ENCODE peak calls at places on chromosomes 11 and 22, in four cellular contexts. S is HL-60, O is K562, F is GM12878. P is an unnamed sample.

GRCh38 chr11:74134661-74135515 is 35.9 kb downstream of the C2CD3 start:
- DNase-seq in O (no peak), S (no peak), F (no peak), P (no peak)

GRCh38 chr11:42315846-42316245 is 856.4 kb upstream of the LRRC4C start:
- DNase-seq in S (no peak), O (no peak), F (no peak), P (no peak)

GRCh38 chr11:12802418-12803085 is 128.3 kb downstream of the TEAD1 start:
- DNase-seq in S (no peak), O (peak), F (no peak), P (no peak)

GRCh38 chr11:201936-202335 is 5.3 kb downstream of the BET1L start:
- DNase-seq in O (no peak), F (no peak), S (no peak), P (no peak)

GRCh38 chr11:9313648-9314290 is 624 bp downstream of the TMEM41B start:
- DNase-seq in S (no peak), F (no peak), O (peak), P (no peak)

GRCh38 chr11:8739309-8739793 is 56.8 kb downstream of the RPL27A start:
- DNase-seq in O (no peak), F (no peak), S (no peak), P (no peak)

GRCh38 chr11:75264971-75265370 is 24.4 kb downstream of the TPBGL start:
- DNase-seq in S (no peak), O (no peak), F (no peak), P (no peak)

GRCh38 chr11:77147668-77148321 is 19.7 kb downstream of the MYO7A start:
- DNase-seq in F (no peak), O (peak), S (no peak), P (peak)

GRCh38 chr22:37206118-37206840 is 6.0 kb downstream of the SSTR3 start:
- DNase-seq in F (no peak), O (no peak), S (no peak), P (no peak)

GRCh38 chr22:28498044-28498443 is 181.6 kb downstream of the TTC28 start:
- DNase-seq in F (no peak), O (no peak), S (no peak), P (no peak)

GRCh38 chr22:49079027-49079725 is 748.5 kb downstream of the BRD1 start:
- DNase-seq in O (no peak), S (no peak), F (no peak), P (no peak)

GRCh38 chr22:23288301-23289129 is 108.2 kb downstream of the BCR start:
- DNase-seq in O (peak), S (no peak), F (no peak), P (no peak)

GRCh38 chr11:121583825-121584224 is 131.1 kb upstream of the SORL1-AS1 start:
- DNase-seq in O (no peak), S (no peak), F (no peak), P (no peak)

GRCh38 chr11:130523609-130524008 is 75.2 kb downstream of the ADAMTS15 start:
- DNase-seq in S (no peak), O (no peak), F (no peak), P (no peak)

GRCh38 chr11:43278302-43278956 is 33.4 kb upstream of the API5 start:
- DNase-seq in O (peak), S (no peak), F (no peak), P (no peak)

DNA sequence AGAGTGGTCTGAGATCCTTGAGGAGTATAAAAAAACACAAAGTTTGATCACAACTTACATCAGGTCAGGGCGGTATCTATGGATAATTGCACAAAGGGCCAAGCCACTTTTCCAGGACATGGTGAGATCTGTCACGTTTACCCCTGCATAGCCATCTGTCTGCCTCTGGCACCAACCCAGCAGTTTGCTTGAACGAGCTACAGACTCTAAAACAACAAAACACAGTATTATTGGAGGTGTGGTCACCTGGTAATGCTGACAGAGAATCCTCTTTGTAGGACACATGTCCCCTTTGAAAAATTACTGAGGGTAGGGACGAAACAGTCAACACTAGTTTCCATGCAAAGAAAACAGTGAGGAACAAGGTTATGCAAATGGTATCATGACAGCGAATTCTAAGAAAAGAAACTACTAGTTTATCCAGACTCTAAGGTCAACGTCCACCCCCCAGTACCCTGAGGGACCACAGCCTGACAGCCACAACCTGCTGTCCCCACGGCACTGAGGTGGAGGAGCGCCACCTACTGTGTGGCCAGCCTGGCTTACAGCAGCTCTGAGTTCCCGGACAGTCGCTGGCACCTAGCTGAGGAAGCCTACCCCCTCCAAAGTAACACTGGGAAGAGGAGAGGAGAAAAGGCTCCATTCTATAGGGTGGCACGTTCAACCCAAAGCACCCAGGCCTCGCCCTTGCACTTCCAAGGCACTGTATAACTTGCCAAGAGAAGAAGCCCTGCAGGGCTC is 117.3 kb upstream of the BID start:
- DNase-seq in F (no peak), O (peak), S (no peak), P (no peak)
- TF ChIP-seq SPI1 in F (no peak), O (no peak), S (no peak), P (no peak)

GRCh38 chr11:26028294-26028954 is 303.5 kb upstream of the ANO3 start:
- DNase-seq in O (no peak), F (no peak), S (no peak), P (no peak)
- TF ChIP-seq SPI1 in O (no peak), F (no peak), S (no peak), P (no peak)

GRCh38 chr11:65316979-65317786 is 2.5 kb downstream of the CDC42EP2 start:
- DNase-seq in F (no peak), O (peak), S (no peak), P (no peak)
- TF ChIP-seq SPI1 in F (no peak), O (no peak), S (no peak), P (no peak)

GRCh38 chr22:26656896-26657851 is at the start of gene MIAT:
- DNase-seq in O (peak), S (no peak), F (no peak), P (peak)

GRCh38 chr22:26660961-26661578 is 3.7 kb downstream of the MIAT start:
- DNase-seq in O (no peak), S (no peak), F (no peak), P (no peak)

GRCh38 chr22:26662160-26662559 is 4.8 kb downstream of the MIAT start:
- DNase-seq in F (no peak), O (no peak), S (no peak), P (no peak)

GRCh38 chr22:26658671-26659478 is 1.5 kb downstream of the MIAT start:
- DNase-seq in S (peak), O (peak), F (no peak), P (peak)

GRCh38 chr22:26658161-26658560 is 773 bp downstream of the MIAT start:
- DNase-seq in F (no peak), O (no peak), S (no peak), P (no peak)
- TF ChIP-seq SPI1 in F (no peak), O (no peak), S (no peak), P (no peak)

DNA sequence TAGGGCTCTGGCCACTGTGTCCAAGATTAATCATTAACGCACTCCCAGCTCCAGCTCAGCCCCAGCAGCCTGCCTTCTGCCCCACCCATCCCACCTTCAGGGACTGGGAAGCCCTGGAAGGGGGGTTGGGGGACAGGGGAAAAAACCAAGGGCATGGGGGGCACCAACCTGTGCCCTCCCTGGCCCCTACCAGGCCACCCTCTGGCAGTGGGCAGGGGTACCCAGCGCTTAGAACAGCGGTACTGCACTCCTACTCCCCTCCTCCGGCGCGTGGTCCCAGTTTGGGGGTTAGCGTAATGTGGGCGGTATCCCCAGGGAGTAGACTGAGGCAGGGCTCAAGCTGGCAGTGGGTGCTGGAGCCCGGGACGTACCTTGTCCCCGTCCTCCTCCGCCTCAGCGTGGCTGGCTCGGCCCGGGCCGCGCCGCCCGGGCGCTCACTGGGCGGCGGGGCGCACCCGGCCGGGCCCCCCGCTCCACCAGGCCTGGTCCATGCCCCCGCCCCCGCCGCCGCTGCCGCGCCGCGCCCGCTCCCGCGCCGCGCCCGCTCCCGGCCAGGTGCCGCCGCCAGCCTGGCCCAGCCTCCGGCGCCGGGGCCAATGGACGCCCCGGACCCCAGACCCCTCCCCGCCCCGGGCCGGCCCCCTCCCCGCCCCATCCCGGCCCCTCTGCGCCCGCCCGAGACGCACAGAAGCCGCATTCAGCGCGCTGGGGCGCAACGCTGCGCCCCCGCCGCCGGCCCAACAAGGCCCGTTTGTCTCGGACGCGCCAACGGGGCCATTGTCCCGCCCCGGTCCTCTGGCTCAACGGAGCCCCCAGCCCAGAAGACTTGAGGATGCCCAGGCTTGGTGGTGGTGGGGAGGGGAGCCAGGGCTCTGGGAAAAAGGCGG is at the start of gene GAL3ST1:
- DNase-seq in O (no peak), F (no peak), S (no peak), P (no peak)
- TF ChIP-seq SPI1 in O (no peak), F (no peak), S (no peak), P (no peak)

DNA sequence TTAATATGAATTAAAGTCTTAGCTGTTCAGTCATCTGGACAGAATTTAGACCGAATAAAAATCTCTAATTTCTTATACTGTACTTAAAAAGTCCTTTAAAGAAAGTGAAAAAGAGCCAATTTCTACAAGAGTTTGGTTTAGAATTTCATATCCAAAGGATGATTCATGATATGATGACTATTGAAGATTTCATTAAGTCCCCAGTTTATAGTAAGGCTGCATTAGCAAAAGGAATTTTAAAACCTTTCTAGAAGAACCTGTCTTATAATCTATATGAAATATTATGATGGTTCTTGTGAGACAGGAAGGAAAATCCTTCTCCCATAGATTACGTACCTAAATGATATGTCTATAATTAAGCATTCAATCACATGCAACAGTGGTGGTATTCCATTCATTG is 34.8 kb downstream of the TSG101 start:
- DNase-seq in F (no peak), S (no peak), O (no peak), P (no peak)
- TF ChIP-seq SPI1 in F (no peak), S (no peak), O (no peak), P (no peak)

GRCh38 chr11:2693271-2693833 is 6.4 kb downstream of the KCNQ1OT1 start:
- DNase-seq in S (no peak), O (no peak), F (no peak), P (no peak)

GRCh38 chr11:2690596-2691354 is 9.0 kb downstream of the KCNQ1OT1 start:
- DNase-seq in O (no peak), F (no peak), S (no peak), P (no peak)

GRCh38 chr11:2693851-2694261 is 5.9 kb downstream of the KCNQ1OT1 start:
- DNase-seq in S (no peak), F (no peak), O (no peak), P (no peak)

GRCh38 chr11:2691355-2691761 is 8.4 kb downstream of the KCNQ1OT1 start:
- DNase-seq in O (no peak), F (no peak), S (no peak), P (no peak)

GRCh38 chr11:2691991-2692841 is 7.6 kb downstream of the KCNQ1OT1 start:
- DNase-seq in S (no peak), O (peak), F (no peak), P (no peak)
- TF ChIP-seq SPI1 in S (no peak), O (no peak), F (no peak), P (no peak)

DNA sequence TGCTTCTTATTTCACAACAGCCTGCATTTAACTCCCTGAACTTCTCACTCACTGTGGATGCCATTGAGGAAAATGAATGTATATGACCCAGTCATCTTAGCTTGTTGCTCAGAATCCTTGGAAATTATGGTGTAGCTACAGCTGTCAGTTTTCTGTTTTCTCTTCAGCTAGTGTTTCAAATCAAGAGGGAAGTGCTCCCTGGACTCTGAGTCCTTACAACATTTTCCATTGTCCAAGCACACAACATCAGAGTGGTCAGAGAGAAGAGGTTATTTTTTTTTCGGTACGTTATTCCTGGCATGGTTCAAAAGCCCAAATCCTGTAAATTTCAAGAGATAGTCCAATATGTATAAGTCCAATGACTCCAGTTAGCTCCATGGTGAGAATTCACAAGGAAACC is 23.6 kb downstream of the MS4A6A start:
- DNase-seq in O (no peak), S (no peak), F (no peak), P (no peak)
- TF ChIP-seq SPI1 in O (no peak), S (no peak), F (no peak), P (no peak)

DNA sequence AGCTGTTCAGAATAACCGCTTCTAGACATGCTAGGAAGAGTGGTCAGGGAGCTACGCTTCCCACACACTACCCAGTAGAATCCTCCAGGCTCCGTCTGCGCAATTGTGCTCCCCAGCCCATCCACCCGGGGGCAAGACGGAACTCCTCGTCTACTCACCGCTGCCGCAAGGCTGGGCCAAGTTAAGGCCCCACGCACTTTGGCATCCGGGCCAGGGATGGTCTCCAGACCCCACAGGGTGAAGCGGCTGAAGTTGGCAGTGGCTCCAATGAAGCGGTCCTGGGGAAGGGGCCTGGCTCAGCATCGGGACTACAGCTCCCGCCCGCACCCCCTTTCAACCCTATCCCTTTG is 736 bp downstream of the RNASEH2C start:
- DNase-seq in O (peak), S (peak), F (no peak), P (peak)
- TF ChIP-seq SPI1 in O (no peak), S (no peak), F (no peak), P (no peak)